ENCODE peak calls at places on chromosome 2, in seven cellular contexts. One of them, this sample, is unnamed.

GRCh38 chr2:105490956-105491355 is 92.1 kb upstream of the FHL2 start:
- DNase-seq in stimulated activated CD4-positive, alpha-beta T cell treated with anti-CD3 and anti-CD28 coated beads, Interleukin-1b, Interleukin-23, amount 100 ng/mL, for 24 hours: no peak
- DNase-seq in thoracic aorta: no peak
- DNase-seq in H1: no peak
- DNase-seq in activated CD4-positive, alpha-beta memory T cell treated with anti-CD3 and anti-CD28 coated beads, Interleukin-2, amount 10 ng/mL, durations not matched to agents 7 days and 5 days: no peak
- DNase-seq in fibroblast of the conjunctiva: no peak
- DNase-seq in activated effector memory CD4-positive, alpha-beta T cell treated with Interleukin-2 at 50 U/mL for 16 hours: no peak
- DNase-seq in this sample: no peak

GRCh38 chr2:230234845-230235244 is 9.3 kb downstream of the SP140 start:
- DNase-seq in stimulated activated CD4-positive, alpha-beta T cell treated with anti-CD3 and anti-CD28 coated beads, Interleukin-1b, Interleukin-23, amount 100 ng/mL, for 24 hours: no peak
- DNase-seq in thoracic aorta: no peak
- DNase-seq in H1: no peak
- DNase-seq in activated CD4-positive, alpha-beta memory T cell treated with anti-CD3 and anti-CD28 coated beads, Interleukin-2, amount 10 ng/mL, durations not matched to agents 7 days and 5 days: no peak
- DNase-seq in fibroblast of the conjunctiva: no peak
- DNase-seq in activated effector memory CD4-positive, alpha-beta T cell treated with Interleukin-2 at 50 U/mL for 16 hours: no peak
- DNase-seq in this sample: no peak

GRCh38 chr2:119174993-119175347 is 16.4 kb upstream of the C1QL2 start:
- DNase-seq in stimulated activated CD4-positive, alpha-beta T cell treated with anti-CD3 and anti-CD28 coated beads, Interleukin-1b, Interleukin-23, amount 100 ng/mL, for 24 hours: no peak
- DNase-seq in thoracic aorta: no peak
- DNase-seq in H1: no peak
- DNase-seq in activated CD4-positive, alpha-beta memory T cell treated with anti-CD3 and anti-CD28 coated beads, Interleukin-2, amount 10 ng/mL, durations not matched to agents 7 days and 5 days: no peak
- DNase-seq in fibroblast of the conjunctiva: no peak
- DNase-seq in activated effector memory CD4-positive, alpha-beta T cell treated with Interleukin-2 at 50 U/mL for 16 hours: no peak
- DNase-seq in this sample: no peak

GRCh38 chr2:229445501-229446294 is 174.6 kb upstream of the PID1 start:
- DNase-seq in stimulated activated CD4-positive, alpha-beta T cell treated with anti-CD3 and anti-CD28 coated beads, Interleukin-1b, Interleukin-23, amount 100 ng/mL, for 24 hours: no peak
- DNase-seq in thoracic aorta: no peak
- DNase-seq in H1: no peak
- DNase-seq in activated CD4-positive, alpha-beta memory T cell treated with anti-CD3 and anti-CD28 coated beads, Interleukin-2, amount 10 ng/mL, durations not matched to agents 7 days and 5 days: no peak
- DNase-seq in fibroblast of the conjunctiva: peak
- DNase-seq in activated effector memory CD4-positive, alpha-beta T cell treated with Interleukin-2 at 50 U/mL for 16 hours: no peak
- DNase-seq in this sample: no peak

GRCh38 chr2:127985026-127985734 is 42.7 kb downstream of the SAP130 start:
- DNase-seq in stimulated activated CD4-positive, alpha-beta T cell treated with anti-CD3 and anti-CD28 coated beads, Interleukin-1b, Interleukin-23, amount 100 ng/mL, for 24 hours: no peak
- DNase-seq in thoracic aorta: no peak
- DNase-seq in H1: no peak
- DNase-seq in activated CD4-positive, alpha-beta memory T cell treated with anti-CD3 and anti-CD28 coated beads, Interleukin-2, amount 10 ng/mL, durations not matched to agents 7 days and 5 days: no peak
- DNase-seq in fibroblast of the conjunctiva: no peak
- DNase-seq in activated effector memory CD4-positive, alpha-beta T cell treated with Interleukin-2 at 50 U/mL for 16 hours: no peak
- DNase-seq in this sample: no peak

GRCh38 chr2:27960237-27960912 is 69.8 kb downstream of the BABAM2 start:
- DNase-seq in stimulated activated CD4-positive, alpha-beta T cell treated with anti-CD3 and anti-CD28 coated beads, Interleukin-1b, Interleukin-23, amount 100 ng/mL, for 24 hours: no peak
- DNase-seq in thoracic aorta: no peak
- DNase-seq in H1: no peak
- DNase-seq in activated CD4-positive, alpha-beta memory T cell treated with anti-CD3 and anti-CD28 coated beads, Interleukin-2, amount 10 ng/mL, durations not matched to agents 7 days and 5 days: peak
- DNase-seq in fibroblast of the conjunctiva: peak
- DNase-seq in activated effector memory CD4-positive, alpha-beta T cell treated with Interleukin-2 at 50 U/mL for 16 hours: no peak
- DNase-seq in this sample: no peak

GRCh38 chr2:215941726-215942125 is 71.6 kb downstream of the MREG start:
- DNase-seq in stimulated activated CD4-positive, alpha-beta T cell treated with anti-CD3 and anti-CD28 coated beads, Interleukin-1b, Interleukin-23, amount 100 ng/mL, for 24 hours: no peak
- DNase-seq in thoracic aorta: no peak
- DNase-seq in H1: no peak
- DNase-seq in activated CD4-positive, alpha-beta memory T cell treated with anti-CD3 and anti-CD28 coated beads, Interleukin-2, amount 10 ng/mL, durations not matched to agents 7 days and 5 days: no peak
- DNase-seq in fibroblast of the conjunctiva: no peak
- DNase-seq in activated effector memory CD4-positive, alpha-beta T cell treated with Interleukin-2 at 50 U/mL for 16 hours: no peak
- DNase-seq in this sample: no peak

GRCh38 chr2:209471037-209471436 is 47.2 kb downstream of the MAP2 start:
- DNase-seq in stimulated activated CD4-positive, alpha-beta T cell treated with anti-CD3 and anti-CD28 coated beads, Interleukin-1b, Interleukin-23, amount 100 ng/mL, for 24 hours: no peak
- DNase-seq in thoracic aorta: no peak
- DNase-seq in H1: no peak
- DNase-seq in activated CD4-positive, alpha-beta memory T cell treated with anti-CD3 and anti-CD28 coated beads, Interleukin-2, amount 10 ng/mL, durations not matched to agents 7 days and 5 days: no peak
- DNase-seq in fibroblast of the conjunctiva: no peak
- DNase-seq in activated effector memory CD4-positive, alpha-beta T cell treated with Interleukin-2 at 50 U/mL for 16 hours: no peak
- DNase-seq in this sample: no peak

GRCh38 chr2:201257381-201257940 is 2.9 kb upstream of the CASP8 start:
- DNase-seq in stimulated activated CD4-positive, alpha-beta T cell treated with anti-CD3 and anti-CD28 coated beads, Interleukin-1b, Interleukin-23, amount 100 ng/mL, for 24 hours: no peak
- DNase-seq in thoracic aorta: no peak
- DNase-seq in H1: no peak
- DNase-seq in activated CD4-positive, alpha-beta memory T cell treated with anti-CD3 and anti-CD28 coated beads, Interleukin-2, amount 10 ng/mL, durations not matched to agents 7 days and 5 days: peak
- DNase-seq in fibroblast of the conjunctiva: no peak
- DNase-seq in activated effector memory CD4-positive, alpha-beta T cell treated with Interleukin-2 at 50 U/mL for 16 hours: peak
- DNase-seq in this sample: no peak

GRCh38 chr2:1790473-1790872 is 46.2 kb upstream of the PXDN start:
- DNase-seq in stimulated activated CD4-positive, alpha-beta T cell treated with anti-CD3 and anti-CD28 coated beads, Interleukin-1b, Interleukin-23, amount 100 ng/mL, for 24 hours: no peak
- DNase-seq in thoracic aorta: no peak
- DNase-seq in H1: no peak
- DNase-seq in activated CD4-positive, alpha-beta memory T cell treated with anti-CD3 and anti-CD28 coated beads, Interleukin-2, amount 10 ng/mL, durations not matched to agents 7 days and 5 days: no peak
- DNase-seq in fibroblast of the conjunctiva: no peak
- DNase-seq in activated effector memory CD4-positive, alpha-beta T cell treated with Interleukin-2 at 50 U/mL for 16 hours: no peak
- DNase-seq in this sample: no peak

GRCh38 chr2:142542431-142542910 is 335.0 kb upstream of the KYNU start:
- DNase-seq in stimulated activated CD4-positive, alpha-beta T cell treated with anti-CD3 and anti-CD28 coated beads, Interleukin-1b, Interleukin-23, amount 100 ng/mL, for 24 hours: no peak
- DNase-seq in thoracic aorta: no peak
- DNase-seq in H1: no peak
- DNase-seq in activated CD4-positive, alpha-beta memory T cell treated with anti-CD3 and anti-CD28 coated beads, Interleukin-2, amount 10 ng/mL, durations not matched to agents 7 days and 5 days: no peak
- DNase-seq in fibroblast of the conjunctiva: no peak
- DNase-seq in activated effector memory CD4-positive, alpha-beta T cell treated with Interleukin-2 at 50 U/mL for 16 hours: no peak
- DNase-seq in this sample: no peak

GRCh38 chr2:27828305-27828704 is 56.8 kb downstream of the MRPL33 start:
- DNase-seq in stimulated activated CD4-positive, alpha-beta T cell treated with anti-CD3 and anti-CD28 coated beads, Interleukin-1b, Interleukin-23, amount 100 ng/mL, for 24 hours: no peak
- DNase-seq in thoracic aorta: no peak
- DNase-seq in H1: no peak
- DNase-seq in activated CD4-positive, alpha-beta memory T cell treated with anti-CD3 and anti-CD28 coated beads, Interleukin-2, amount 10 ng/mL, durations not matched to agents 7 days and 5 days: no peak
- DNase-seq in fibroblast of the conjunctiva: no peak
- DNase-seq in activated effector memory CD4-positive, alpha-beta T cell treated with Interleukin-2 at 50 U/mL for 16 hours: no peak
- DNase-seq in this sample: no peak

GRCh38 chr2:182186132-182186735 is 200.6 kb downstream of the PPP1R1C start:
- DNase-seq in stimulated activated CD4-positive, alpha-beta T cell treated with anti-CD3 and anti-CD28 coated beads, Interleukin-1b, Interleukin-23, amount 100 ng/mL, for 24 hours: no peak
- DNase-seq in thoracic aorta: no peak
- DNase-seq in H1: no peak
- DNase-seq in activated CD4-positive, alpha-beta memory T cell treated with anti-CD3 and anti-CD28 coated beads, Interleukin-2, amount 10 ng/mL, durations not matched to agents 7 days and 5 days: no peak
- DNase-seq in fibroblast of the conjunctiva: peak
- DNase-seq in activated effector memory CD4-positive, alpha-beta T cell treated with Interleukin-2 at 50 U/mL for 16 hours: no peak
- DNase-seq in this sample: no peak

GRCh38 chr2:19357383-19358241 is 811 bp downstream of the OSR1 start:
- DNase-seq in stimulated activated CD4-positive, alpha-beta T cell treated with anti-CD3 and anti-CD28 coated beads, Interleukin-1b, Interleukin-23, amount 100 ng/mL, for 24 hours: no peak
- DNase-seq in thoracic aorta: no peak
- DNase-seq in H1: no peak
- DNase-seq in activated CD4-positive, alpha-beta memory T cell treated with anti-CD3 and anti-CD28 coated beads, Interleukin-2, amount 10 ng/mL, durations not matched to agents 7 days and 5 days: no peak
- DNase-seq in fibroblast of the conjunctiva: no peak
- DNase-seq in activated effector memory CD4-positive, alpha-beta T cell treated with Interleukin-2 at 50 U/mL for 16 hours: no peak
- DNase-seq in this sample: no peak

GRCh38 chr2:27640722-27641245 is 11.9 kb downstream of the GPN1 start:
- DNase-seq in stimulated activated CD4-positive, alpha-beta T cell treated with anti-CD3 and anti-CD28 coated beads, Interleukin-1b, Interleukin-23, amount 100 ng/mL, for 24 hours: no peak
- DNase-seq in thoracic aorta: no peak
- DNase-seq in H1: no peak
- DNase-seq in activated CD4-positive, alpha-beta memory T cell treated with anti-CD3 and anti-CD28 coated beads, Interleukin-2, amount 10 ng/mL, durations not matched to agents 7 days and 5 days: no peak
- DNase-seq in fibroblast of the conjunctiva: no peak
- DNase-seq in activated effector memory CD4-positive, alpha-beta T cell treated with Interleukin-2 at 50 U/mL for 16 hours: no peak
- DNase-seq in this sample: no peak

GRCh38 chr2:241195506-241196130 is 7.1 kb downstream of the ANO7 start:
- DNase-seq in stimulated activated CD4-positive, alpha-beta T cell treated with anti-CD3 and anti-CD28 coated beads, Interleukin-1b, Interleukin-23, amount 100 ng/mL, for 24 hours: no peak
- DNase-seq in thoracic aorta: no peak
- DNase-seq in H1: no peak
- DNase-seq in activated CD4-positive, alpha-beta memory T cell treated with anti-CD3 and anti-CD28 coated beads, Interleukin-2, amount 10 ng/mL, durations not matched to agents 7 days and 5 days: no peak
- DNase-seq in fibroblast of the conjunctiva: no peak
- DNase-seq in activated effector memory CD4-positive, alpha-beta T cell treated with Interleukin-2 at 50 U/mL for 16 hours: no peak
- DNase-seq in this sample: no peak

GRCh38 chr2:111676423-111676822 is 207.6 kb downstream of the ANAPC1 start:
- DNase-seq in stimulated activated CD4-positive, alpha-beta T cell treated with anti-CD3 and anti-CD28 coated beads, Interleukin-1b, Interleukin-23, amount 100 ng/mL, for 24 hours: no peak
- DNase-seq in thoracic aorta: no peak
- DNase-seq in H1: no peak
- DNase-seq in activated CD4-positive, alpha-beta memory T cell treated with anti-CD3 and anti-CD28 coated beads, Interleukin-2, amount 10 ng/mL, durations not matched to agents 7 days and 5 days: no peak
- DNase-seq in fibroblast of the conjunctiva: no peak
- DNase-seq in activated effector memory CD4-positive, alpha-beta T cell treated with Interleukin-2 at 50 U/mL for 16 hours: no peak
- DNase-seq in this sample: no peak

GRCh38 chr2:239349448-239350135 is 51.2 kb downstream of the HDAC4 start:
- DNase-seq in stimulated activated CD4-positive, alpha-beta T cell treated with anti-CD3 and anti-CD28 coated beads, Interleukin-1b, Interleukin-23, amount 100 ng/mL, for 24 hours: no peak
- DNase-seq in thoracic aorta: no peak
- DNase-seq in H1: no peak
- DNase-seq in activated CD4-positive, alpha-beta memory T cell treated with anti-CD3 and anti-CD28 coated beads, Interleukin-2, amount 10 ng/mL, durations not matched to agents 7 days and 5 days: no peak
- DNase-seq in fibroblast of the conjunctiva: no peak
- DNase-seq in activated effector memory CD4-positive, alpha-beta T cell treated with Interleukin-2 at 50 U/mL for 16 hours: no peak
- DNase-seq in this sample: no peak

GRCh38 chr2:108934583-108935230 is 54.3 kb downstream of the EDAR start:
- DNase-seq in stimulated activated CD4-positive, alpha-beta T cell treated with anti-CD3 and anti-CD28 coated beads, Interleukin-1b, Interleukin-23, amount 100 ng/mL, for 24 hours: no peak
- DNase-seq in thoracic aorta: no peak
- DNase-seq in H1: no peak
- DNase-seq in activated CD4-positive, alpha-beta memory T cell treated with anti-CD3 and anti-CD28 coated beads, Interleukin-2, amount 10 ng/mL, durations not matched to agents 7 days and 5 days: no peak
- DNase-seq in fibroblast of the conjunctiva: no peak
- DNase-seq in activated effector memory CD4-positive, alpha-beta T cell treated with Interleukin-2 at 50 U/mL for 16 hours: no peak
- DNase-seq in this sample: no peak

GRCh38 chr2:240812301-240812680 is 7.7 kb downstream of the KIF1A start:
- DNase-seq in stimulated activated CD4-positive, alpha-beta T cell treated with anti-CD3 and anti-CD28 coated beads, Interleukin-1b, Interleukin-23, amount 100 ng/mL, for 24 hours: no peak
- DNase-seq in thoracic aorta: no peak
- DNase-seq in H1: no peak
- DNase-seq in activated CD4-positive, alpha-beta memory T cell treated with anti-CD3 and anti-CD28 coated beads, Interleukin-2, amount 10 ng/mL, durations not matched to agents 7 days and 5 days: no peak
- DNase-seq in fibroblast of the conjunctiva: no peak
- DNase-seq in activated effector memory CD4-positive, alpha-beta T cell treated with Interleukin-2 at 50 U/mL for 16 hours: no peak
- DNase-seq in this sample: no peak

GRCh38 chr2:3145471-3146027 is 232.1 kb downstream of the EIPR1 start:
- DNase-seq in stimulated activated CD4-positive, alpha-beta T cell treated with anti-CD3 and anti-CD28 coated beads, Interleukin-1b, Interleukin-23, amount 100 ng/mL, for 24 hours: no peak
- DNase-seq in thoracic aorta: no peak
- DNase-seq in H1: no peak
- DNase-seq in activated CD4-positive, alpha-beta memory T cell treated with anti-CD3 and anti-CD28 coated beads, Interleukin-2, amount 10 ng/mL, durations not matched to agents 7 days and 5 days: no peak
- DNase-seq in fibroblast of the conjunctiva: no peak
- DNase-seq in activated effector memory CD4-positive, alpha-beta T cell treated with Interleukin-2 at 50 U/mL for 16 hours: no peak
- DNase-seq in this sample: no peak

GRCh38 chr2:62330959-62331358 is 135.0 kb downstream of the B3GNT2 start:
- DNase-seq in stimulated activated CD4-positive, alpha-beta T cell treated with anti-CD3 and anti-CD28 coated beads, Interleukin-1b, Interleukin-23, amount 100 ng/mL, for 24 hours: no peak
- DNase-seq in thoracic aorta: no peak
- DNase-seq in H1: no peak
- DNase-seq in activated CD4-positive, alpha-beta memory T cell treated with anti-CD3 and anti-CD28 coated beads, Interleukin-2, amount 10 ng/mL, durations not matched to agents 7 days and 5 days: no peak
- DNase-seq in fibroblast of the conjunctiva: no peak
- DNase-seq in activated effector memory CD4-positive, alpha-beta T cell treated with Interleukin-2 at 50 U/mL for 16 hours: no peak
- DNase-seq in this sample: no peak